ENCODE peak calls at places on chromosomes 12 and 14, in nine cellular contexts. A is A172; C is activated gamma-delta T cell treated with Interleukin-2 at 50 U/mL for 16 hours; O is A549; D is stimulated activated naive CD8-positive, alpha-beta T cell treated with anti-CD3 and anti-CD28 coated beads, Interleukin-15, Interleukin-2, amounts not matched to agents 100 U/mL and 50 U/mL, for 24 hours; F is iris pigment epithelial cell; U is naive thymus-derived CD4-positive, alpha-beta T cell; M is HCT116; L is EL. R is an unnamed sample.
A peak's percentile ranks its signal among the peaks of the same experiment; 100 is the strongest.

GRCh38 chr12:64097346-64098105 is 124.6 kb downstream of the KICS2 start:
- DNase-seq in D (no peak), O (no peak), A (peak; percentile 31), M (no peak), F (no peak), L (peak; percentile 60), U (no peak), C (no peak), R (no peak)

GRCh38 chr14:23175823-23176222 is 7.6 kb downstream of the SLC7A8 start:
- DNase-seq in O (no peak), A (no peak), M (no peak), L (no peak), D (no peak), F (peak; percentile 51), C (no peak), U (no peak), R (no peak)

GRCh38 chr14:34029921-34030334 is 79.1 kb upstream of the EGLN3 start:
- DNase-seq in M (no peak), C (no peak), F (peak; percentile 12), O (no peak), A (no peak), L (no peak), D (no peak), U (no peak), R (no peak)

GRCh38 chr12:122366685-122367475 is 55.6 kb downstream of the CLIP1 start:
- DNase-seq in F (peak; percentile 95), A (peak; percentile 88), U (no peak), M (peak; percentile 78), D (no peak), C (no peak), O (peak; percentile 86), L (peak; percentile 94), R (no peak)

GRCh38 chr12:55847033-55847432 is 4.3 kb upstream of the MMP19 start:
- DNase-seq in U (no peak), L (peak; percentile 72), M (no peak), C (no peak), D (peak; percentile 58), O (no peak), F (peak; percentile 86), A (peak; percentile 35), R (no peak)

GRCh38 chr12:90250766-90251165 is 542.1 kb upstream of the ATP2B1 start:
- DNase-seq in M (no peak), F (peak; percentile 16), C (no peak), U (no peak), D (no peak), O (no peak), A (no peak), L (no peak), R (no peak)

GRCh38 chr12:26277511-26278246 is 82.3 kb downstream of the SSPN start:
- DNase-seq in F (no peak), A (peak; percentile 55), D (no peak), L (peak; percentile 33), M (no peak), O (no peak), U (no peak), C (no peak), R (no peak)

GRCh38 chr14:99768381-99768780 is 24.8 kb upstream of the EML1 start:
- DNase-seq in L (peak; percentile 40), C (no peak), F (no peak), A (no peak), D (no peak), O (no peak), M (no peak), U (no peak), R (no peak)

GRCh38 chr12:8145754-8146415 is 10.9 kb upstream of the ZNF705A start:
- DNase-seq in D (no peak), U (no peak), O (no peak), C (no peak), F (peak; percentile 70), M (no peak), L (peak; percentile 60), A (peak; percentile 71), R (no peak)

GRCh38 chr14:100573757-100574641 is 13.2 kb downstream of the BEGAIN start:
- DNase-seq in O (no peak), A (no peak), C (no peak), D (no peak), U (no peak), F (no peak), L (no peak), M (no peak), R (no peak)

GRCh38 chr12:64635356-64635998 is 25.2 kb downstream of the RASSF3 start:
- DNase-seq in D (no peak), U (no peak), C (no peak), M (no peak), A (no peak), L (no peak), F (no peak), O (no peak), R (no peak)

GRCh38 chr14:102046337-102047278 is 40.2 kb downstream of the HSP90AA1 start:
- DNase-seq in M (peak; percentile 82), A (peak; percentile 63), D (peak; percentile 20), L (no peak), U (no peak), C (no peak), F (peak; percentile 42), O (peak; percentile 58), R (peak; percentile 88)

GRCh38 chr12:56631790-56632700 is 1.9 kb upstream of the BAZ2A start:
- DNase-seq in C (peak; percentile 52), O (peak; percentile 60), U (no peak), D (peak; percentile 70), A (peak; percentile 17), F (peak; percentile 36), M (no peak), L (peak; percentile 65), R (peak; percentile 75)